ENCODE peak calls at places on chromosome X, in nine cellular contexts. One of them, this sample, is unnamed.

GRCh38 chrX:48683411-48683982 is at the start of gene WAS:
- DNase-seq in CD4-positive, CD25-positive, alpha-beta regulatory T cell: peak; percentile 49
- DNase-seq in stimulated activated CD4-positive, alpha-beta T cell treated with anti-CD3 and anti-CD28 coated beads, Interleukin-12 subunit alpha, Interleukin-12 subunit beta, amount 100 ng/mL, for 48 hours: peak; percentile 15
- DNase-seq in central memory CD4-positive, alpha-beta T cell: peak; percentile 59
- DNase-seq in head of caudate nucleus: no peak
- DNase-seq in amniotic stem cell: no peak
- DNase-seq in NAMALWA: peak; percentile 77
- DNase-seq in type B pancreatic cell: no peak
- DNase-seq in HT1080: no peak
- DNase-seq in this sample: no peak

GRCh38 chrX:153731117-153731844 is 6.6 kb downstream of the ABCD1 start:
- DNase-seq in NAMALWA: no peak
- DNase-seq in head of caudate nucleus: no peak
- DNase-seq in CD4-positive, CD25-positive, alpha-beta regulatory T cell: no peak
- DNase-seq in stimulated activated CD4-positive, alpha-beta T cell treated with anti-CD3 and anti-CD28 coated beads, Interleukin-12 subunit alpha, Interleukin-12 subunit beta, amount 100 ng/mL, for 48 hours: no peak
- DNase-seq in type B pancreatic cell: no peak
- DNase-seq in central memory CD4-positive, alpha-beta T cell: no peak
- DNase-seq in HT1080: no peak
- DNase-seq in amniotic stem cell: no peak
- DNase-seq in this sample: no peak

GRCh38 chrX:48927736-48928382 is 9.0 kb upstream of the PIM2 start:
- DNase-seq in HT1080: no peak
- DNase-seq in type B pancreatic cell: no peak
- DNase-seq in stimulated activated CD4-positive, alpha-beta T cell treated with anti-CD3 and anti-CD28 coated beads, Interleukin-12 subunit alpha, Interleukin-12 subunit beta, amount 100 ng/mL, for 48 hours: no peak
- DNase-seq in NAMALWA: no peak
- DNase-seq in head of caudate nucleus: no peak
- DNase-seq in CD4-positive, CD25-positive, alpha-beta regulatory T cell: no peak
- DNase-seq in central memory CD4-positive, alpha-beta T cell: no peak
- DNase-seq in amniotic stem cell: no peak
- DNase-seq in this sample: no peak

GRCh38 chrX:16892504-16893362 is 22.6 kb upstream of the RBBP7 start:
- DNase-seq in CD4-positive, CD25-positive, alpha-beta regulatory T cell: peak; percentile 48
- DNase-seq in type B pancreatic cell: no peak
- DNase-seq in NAMALWA: peak; percentile 84
- DNase-seq in head of caudate nucleus: peak; percentile 62
- DNase-seq in HT1080: peak; percentile 70
- DNase-seq in amniotic stem cell: peak; percentile 79
- DNase-seq in central memory CD4-positive, alpha-beta T cell: peak; percentile 56
- DNase-seq in stimulated activated CD4-positive, alpha-beta T cell treated with anti-CD3 and anti-CD28 coated beads, Interleukin-12 subunit alpha, Interleukin-12 subunit beta, amount 100 ng/mL, for 48 hours: peak; percentile 34
- DNase-seq in this sample: peak; percentile 36

GRCh38 chrX:154596290-154596929 is 11.5 kb downstream of the CTAG1A start:
- DNase-seq in head of caudate nucleus: no peak
- DNase-seq in stimulated activated CD4-positive, alpha-beta T cell treated with anti-CD3 and anti-CD28 coated beads, Interleukin-12 subunit alpha, Interleukin-12 subunit beta, amount 100 ng/mL, for 48 hours: no peak
- DNase-seq in HT1080: peak; percentile 71
- DNase-seq in type B pancreatic cell: peak; percentile 43
- DNase-seq in central memory CD4-positive, alpha-beta T cell: no peak
- DNase-seq in NAMALWA: no peak
- DNase-seq in amniotic stem cell: no peak
- DNase-seq in CD4-positive, CD25-positive, alpha-beta regulatory T cell: no peak
- DNase-seq in this sample: no peak

GRCh38 chrX:150146271-150146888 is 208.1 kb upstream of the EOLA2 start:
- DNase-seq in stimulated activated CD4-positive, alpha-beta T cell treated with anti-CD3 and anti-CD28 coated beads, Interleukin-12 subunit alpha, Interleukin-12 subunit beta, amount 100 ng/mL, for 48 hours: no peak
- DNase-seq in central memory CD4-positive, alpha-beta T cell: no peak
- DNase-seq in NAMALWA: no peak
- DNase-seq in amniotic stem cell: no peak
- DNase-seq in head of caudate nucleus: no peak
- DNase-seq in HT1080: peak; percentile 23
- DNase-seq in CD4-positive, CD25-positive, alpha-beta regulatory T cell: no peak
- DNase-seq in type B pancreatic cell: no peak
- DNase-seq in this sample: no peak

GRCh38 chrX:66200855-66201795 is 37.1 kb downstream of the HEPH start:
- DNase-seq in head of caudate nucleus: no peak
- DNase-seq in stimulated activated CD4-positive, alpha-beta T cell treated with anti-CD3 and anti-CD28 coated beads, Interleukin-12 subunit alpha, Interleukin-12 subunit beta, amount 100 ng/mL, for 48 hours: no peak
- DNase-seq in NAMALWA: peak; percentile 18
- DNase-seq in central memory CD4-positive, alpha-beta T cell: no peak
- DNase-seq in CD4-positive, CD25-positive, alpha-beta regulatory T cell: no peak
- DNase-seq in amniotic stem cell: peak; percentile 0
- DNase-seq in HT1080: no peak
- DNase-seq in type B pancreatic cell: no peak
- DNase-seq in this sample: no peak

GRCh38 chrX:38578152-38578551 is 16.8 kb downstream of the TSPAN7 start:
- DNase-seq in type B pancreatic cell: no peak
- DNase-seq in amniotic stem cell: no peak
- DNase-seq in CD4-positive, CD25-positive, alpha-beta regulatory T cell: no peak
- DNase-seq in central memory CD4-positive, alpha-beta T cell: no peak
- DNase-seq in NAMALWA: no peak
- DNase-seq in stimulated activated CD4-positive, alpha-beta T cell treated with anti-CD3 and anti-CD28 coated beads, Interleukin-12 subunit alpha, Interleukin-12 subunit beta, amount 100 ng/mL, for 48 hours: no peak
- DNase-seq in head of caudate nucleus: no peak
- DNase-seq in HT1080: no peak
- DNase-seq in this sample: no peak

GRCh38 chrX:40253770-40254169 is 156.0 kb upstream of the BCOR start:
- DNase-seq in HT1080: no peak
- DNase-seq in NAMALWA: no peak
- DNase-seq in central memory CD4-positive, alpha-beta T cell: no peak
- DNase-seq in amniotic stem cell: no peak
- DNase-seq in stimulated activated CD4-positive, alpha-beta T cell treated with anti-CD3 and anti-CD28 coated beads, Interleukin-12 subunit alpha, Interleukin-12 subunit beta, amount 100 ng/mL, for 48 hours: no peak
- DNase-seq in CD4-positive, CD25-positive, alpha-beta regulatory T cell: no peak
- DNase-seq in head of caudate nucleus: no peak
- DNase-seq in type B pancreatic cell: no peak
- DNase-seq in this sample: no peak

GRCh38 chrX:133468081-133468480 is 52.8 kb upstream of the GPC4 start:
- DNase-seq in type B pancreatic cell: no peak
- DNase-seq in NAMALWA: no peak
- DNase-seq in head of caudate nucleus: no peak
- DNase-seq in CD4-positive, CD25-positive, alpha-beta regulatory T cell: no peak
- DNase-seq in central memory CD4-positive, alpha-beta T cell: no peak
- DNase-seq in stimulated activated CD4-positive, alpha-beta T cell treated with anti-CD3 and anti-CD28 coated beads, Interleukin-12 subunit alpha, Interleukin-12 subunit beta, amount 100 ng/mL, for 48 hours: no peak
- DNase-seq in amniotic stem cell: no peak
- DNase-seq in HT1080: no peak
- DNase-seq in this sample: no peak

GRCh38 chrX:77617206-77617605 is 168.8 kb downstream of the ATRX start:
- DNase-seq in head of caudate nucleus: no peak
- DNase-seq in type B pancreatic cell: no peak
- DNase-seq in stimulated activated CD4-positive, alpha-beta T cell treated with anti-CD3 and anti-CD28 coated beads, Interleukin-12 subunit alpha, Interleukin-12 subunit beta, amount 100 ng/mL, for 48 hours: no peak
- DNase-seq in HT1080: no peak
- DNase-seq in central memory CD4-positive, alpha-beta T cell: no peak
- DNase-seq in amniotic stem cell: no peak
- DNase-seq in NAMALWA: no peak
- DNase-seq in CD4-positive, CD25-positive, alpha-beta regulatory T cell: no peak
- DNase-seq in this sample: no peak